ENCODE peak calls at places on chromosomes 7 and 10, in nine cellular contexts. One of them, this sample, is unnamed.

GRCh38 chr10:133224076-133224475 is 5.9 kb upstream of the UTF1 start:
- DNase-seq in prostate gland: no peak
- DNase-seq in AG04449: no peak
- DNase-seq in NB4: no peak
- DNase-seq in tibial artery: no peak
- DNase-seq in AG04450: no peak
- DNase-seq in WTC11: no peak
- DNase-seq in AG09319: no peak
- DNase-seq in brain microvascular endothelial cell: no peak
- DNase-seq in this sample: no peak

GRCh38 chr10:43322769-43323168 is 48.7 kb upstream of the FXYD4 start:
- DNase-seq in AG04450: no peak
- DNase-seq in tibial artery: peak
- DNase-seq in AG04449: no peak
- DNase-seq in AG09319: peak
- DNase-seq in prostate gland: peak
- DNase-seq in WTC11: peak
- DNase-seq in NB4: no peak
- DNase-seq in brain microvascular endothelial cell: peak
- DNase-seq in this sample: peak

GRCh38 chr7:144531181-144531580 is 127.7 kb upstream of the NOBOX start:
- DNase-seq in brain microvascular endothelial cell: no peak
- DNase-seq in WTC11: no peak
- DNase-seq in AG04450: no peak
- DNase-seq in AG09319: no peak
- DNase-seq in NB4: no peak
- DNase-seq in AG04449: no peak
- DNase-seq in prostate gland: no peak
- DNase-seq in tibial artery: no peak
- DNase-seq in this sample: no peak

GRCh38 chr10:132691711-132692153 is 94.2 kb downstream of the NKX6-2 start:
- DNase-seq in AG04449: no peak
- DNase-seq in tibial artery: peak
- DNase-seq in brain microvascular endothelial cell: no peak
- DNase-seq in prostate gland: no peak
- DNase-seq in AG04450: no peak
- DNase-seq in WTC11: peak
- DNase-seq in NB4: no peak
- DNase-seq in AG09319: no peak
- DNase-seq in this sample: no peak

GRCh38 chr10:119957451-119957850 is 64.9 kb downstream of the SEC23IP start:
- DNase-seq in AG04450: no peak
- DNase-seq in NB4: no peak
- DNase-seq in AG04449: no peak
- DNase-seq in tibial artery: no peak
- DNase-seq in WTC11: no peak
- DNase-seq in brain microvascular endothelial cell: no peak
- DNase-seq in prostate gland: no peak
- DNase-seq in AG09319: no peak
- DNase-seq in this sample: no peak

GRCh38 chr10:86377797-86378146 is 11.2 kb upstream of the GRID1 start:
- DNase-seq in NB4: no peak
- DNase-seq in WTC11: no peak
- DNase-seq in AG09319: no peak
- DNase-seq in tibial artery: no peak
- DNase-seq in AG04450: no peak
- DNase-seq in AG04449: no peak
- DNase-seq in prostate gland: no peak
- DNase-seq in brain microvascular endothelial cell: no peak
- DNase-seq in this sample: peak

GRCh38 chr10:307659-308058 is 172.4 kb downstream of the ZMYND11 start:
- DNase-seq in NB4: no peak
- DNase-seq in tibial artery: no peak
- DNase-seq in AG04449: no peak
- DNase-seq in prostate gland: no peak
- DNase-seq in WTC11: no peak
- DNase-seq in AG09319: no peak
- DNase-seq in brain microvascular endothelial cell: no peak
- DNase-seq in AG04450: no peak
- DNase-seq in this sample: no peak

GRCh38 chr10:122487231-122487765 is 25.9 kb downstream of the HTRA1 start:
- DNase-seq in brain microvascular endothelial cell: no peak
- DNase-seq in tibial artery: no peak
- DNase-seq in NB4: no peak
- DNase-seq in AG04450: no peak
- DNase-seq in prostate gland: peak
- DNase-seq in AG04449: no peak
- DNase-seq in AG09319: peak
- DNase-seq in WTC11: no peak
- DNase-seq in this sample: no peak

GRCh38 chr10:91220954-91221696 is 662 bp downstream of the PCGF5 start:
- DNase-seq in AG09319: no peak
- DNase-seq in WTC11: peak
- DNase-seq in prostate gland: peak
- DNase-seq in brain microvascular endothelial cell: no peak
- DNase-seq in AG04449: no peak
- DNase-seq in NB4: peak
- DNase-seq in tibial artery: no peak
- DNase-seq in AG04450: no peak
- DNase-seq in this sample: no peak

GRCh38 chr7:131076032-131076431 is 251.6 kb upstream of the MKLN1 start:
- DNase-seq in NB4: no peak
- DNase-seq in WTC11: no peak
- DNase-seq in AG09319: no peak
- DNase-seq in AG04450: peak
- DNase-seq in brain microvascular endothelial cell: peak
- DNase-seq in tibial artery: no peak
- DNase-seq in AG04449: peak
- DNase-seq in prostate gland: no peak
- DNase-seq in this sample: no peak

GRCh38 chr10:27701971-27702537 is 43.6 kb downstream of the MKX start:
- DNase-seq in WTC11: no peak
- DNase-seq in tibial artery: no peak
- DNase-seq in NB4: no peak
- DNase-seq in brain microvascular endothelial cell: no peak
- DNase-seq in AG04449: no peak
- DNase-seq in AG09319: no peak
- DNase-seq in prostate gland: no peak
- DNase-seq in AG04450: no peak
- DNase-seq in this sample: no peak

GRCh38 chr7:151008511-151009323 is 15.6 kb downstream of the ATG9B start:
- DNase-seq in prostate gland: no peak
- DNase-seq in WTC11: peak
- DNase-seq in AG09319: no peak
- DNase-seq in AG04450: no peak
- DNase-seq in AG04449: no peak
- DNase-seq in brain microvascular endothelial cell: no peak
- DNase-seq in NB4: peak
- DNase-seq in tibial artery: no peak
- DNase-seq in this sample: peak

GRCh38 chr7:43878867-43879266 is 9.6 kb upstream of the MRPS24 start:
- DNase-seq in brain microvascular endothelial cell: peak
- DNase-seq in tibial artery: no peak
- DNase-seq in NB4: no peak
- DNase-seq in AG04449: no peak
- DNase-seq in WTC11: no peak
- DNase-seq in prostate gland: no peak
- DNase-seq in AG04450: no peak
- DNase-seq in AG09319: no peak
- DNase-seq in this sample: no peak

GRCh38 chr7:30251708-30252329 is 32.6 kb upstream of the ZNRF2 start:
- DNase-seq in NB4: peak
- DNase-seq in brain microvascular endothelial cell: no peak
- DNase-seq in AG04450: no peak
- DNase-seq in WTC11: no peak
- DNase-seq in AG04449: no peak
- DNase-seq in prostate gland: no peak
- DNase-seq in tibial artery: no peak
- DNase-seq in AG09319: no peak
- DNase-seq in this sample: peak

GRCh38 chr7:5435291-5436002 is 11.8 kb upstream of the TNRC18 start:
- DNase-seq in tibial artery: no peak
- DNase-seq in brain microvascular endothelial cell: no peak
- DNase-seq in AG04450: no peak
- DNase-seq in AG04449: no peak
- DNase-seq in AG09319: no peak
- DNase-seq in prostate gland: no peak
- DNase-seq in WTC11: no peak
- DNase-seq in NB4: no peak
- DNase-seq in this sample: no peak

GRCh38 chr7:22355620-22356009 is 1.3 kb downstream of the RAPGEF5 start:
- DNase-seq in NB4: no peak
- DNase-seq in brain microvascular endothelial cell: no peak
- DNase-seq in AG04450: no peak
- DNase-seq in WTC11: no peak
- DNase-seq in AG04449: no peak
- DNase-seq in AG09319: no peak
- DNase-seq in prostate gland: no peak
- DNase-seq in tibial artery: no peak
- DNase-seq in this sample: no peak
- TF ChIP-seq CTCF in NB4: no peak
- TF ChIP-seq CTCF in brain microvascular endothelial cell: no peak
- TF ChIP-seq CTCF in AG04450: no peak
- TF ChIP-seq CTCF in WTC11: no peak
- TF ChIP-seq CTCF in AG04449: no peak
- TF ChIP-seq CTCF in AG09319: no peak
- TF ChIP-seq CTCF in prostate gland: no peak
- TF ChIP-seq CTCF in tibial artery: no peak
- TF ChIP-seq CTCF in this sample: no peak

GRCh38 chr10:30048768-30049507 is 10.4 kb downstream of the JCAD start:
- DNase-seq in brain microvascular endothelial cell: no peak
- DNase-seq in AG04449: no peak
- DNase-seq in tibial artery: no peak
- DNase-seq in AG04450: no peak
- DNase-seq in AG09319: no peak
- DNase-seq in prostate gland: no peak
- DNase-seq in NB4: no peak
- DNase-seq in WTC11: no peak
- DNase-seq in this sample: no peak

GRCh38 chr10:30047924-30048531 is 11.4 kb downstream of the JCAD start:
- DNase-seq in brain microvascular endothelial cell: no peak
- DNase-seq in WTC11: no peak
- DNase-seq in AG09319: no peak
- DNase-seq in prostate gland: no peak
- DNase-seq in NB4: no peak
- DNase-seq in AG04450: no peak
- DNase-seq in AG04449: no peak
- DNase-seq in tibial artery: no peak
- DNase-seq in this sample: no peak

GRCh38 chr10:30045961-30046360 is 13.4 kb downstream of the JCAD start:
- DNase-seq in NB4: no peak
- DNase-seq in brain microvascular endothelial cell: no peak
- DNase-seq in AG04450: no peak
- DNase-seq in AG04449: no peak
- DNase-seq in AG09319: no peak
- DNase-seq in WTC11: no peak
- DNase-seq in prostate gland: no peak
- DNase-seq in tibial artery: no peak
- DNase-seq in this sample: no peak

GRCh38 chr10:30046476-30046875 is 12.9 kb downstream of the JCAD start:
- DNase-seq in AG04450: no peak
- DNase-seq in NB4: no peak
- DNase-seq in tibial artery: no peak
- DNase-seq in AG09319: no peak
- DNase-seq in WTC11: no peak
- DNase-seq in prostate gland: no peak
- DNase-seq in AG04449: no peak
- DNase-seq in brain microvascular endothelial cell: no peak
- DNase-seq in this sample: no peak

GRCh38 chr10:30047430-30047829 is 12.0 kb downstream of the JCAD start:
- DNase-seq in WTC11: no peak
- DNase-seq in AG09319: no peak
- DNase-seq in prostate gland: no peak
- DNase-seq in AG04450: no peak
- DNase-seq in tibial artery: no peak
- DNase-seq in NB4: no peak
- DNase-seq in brain microvascular endothelial cell: no peak
- DNase-seq in AG04449: no peak
- DNase-seq in this sample: no peak
- TF ChIP-seq CTCF in WTC11: no peak
- TF ChIP-seq CTCF in AG09319: no peak
- TF ChIP-seq CTCF in prostate gland: no peak
- TF ChIP-seq CTCF in AG04450: no peak
- TF ChIP-seq CTCF in tibial artery: no peak
- TF ChIP-seq CTCF in NB4: no peak
- TF ChIP-seq CTCF in brain microvascular endothelial cell: no peak
- TF ChIP-seq CTCF in AG04449: no peak
- TF ChIP-seq CTCF in this sample: no peak

DNA sequence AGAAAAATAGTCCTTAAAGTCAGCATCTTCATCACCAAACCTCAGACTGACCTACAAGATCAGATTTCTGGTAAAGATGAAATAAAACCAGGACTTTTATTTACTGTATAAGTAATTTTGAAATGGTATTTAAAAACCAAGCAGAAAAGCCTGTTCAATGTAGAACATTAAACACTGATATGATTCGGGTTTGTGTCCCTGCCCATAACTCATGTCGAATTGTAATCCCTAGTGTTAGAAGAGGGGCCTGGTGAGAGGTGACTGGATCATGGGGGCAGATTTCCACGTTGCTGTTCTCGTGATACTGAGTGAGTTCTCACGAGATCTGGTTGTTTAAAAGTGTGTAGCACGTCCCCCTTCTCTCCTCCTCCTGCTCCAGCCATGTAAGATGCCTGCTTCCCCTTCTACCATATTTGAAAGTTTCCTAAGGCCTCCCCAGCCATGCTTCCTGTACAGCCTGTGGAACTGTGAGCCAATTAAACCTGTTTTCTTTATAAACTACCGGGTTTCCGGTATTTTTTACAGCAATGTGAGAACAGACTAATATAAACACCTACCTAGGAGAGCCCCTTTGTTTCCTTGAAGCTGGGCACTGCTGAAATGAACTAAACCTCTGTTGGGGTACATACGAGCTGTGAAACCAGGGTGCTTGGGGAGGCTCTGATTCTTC is 120.1 kb downstream of the KMT2E start:
- DNase-seq in brain microvascular endothelial cell: no peak
- DNase-seq in prostate gland: no peak
- DNase-seq in AG04449: no peak
- DNase-seq in AG04450: no peak
- DNase-seq in tibial artery: no peak
- DNase-seq in WTC11: no peak
- DNase-seq in AG09319: no peak
- DNase-seq in NB4: no peak
- DNase-seq in this sample: no peak
- TF ChIP-seq CTCF in brain microvascular endothelial cell: no peak
- TF ChIP-seq CTCF in prostate gland: no peak
- TF ChIP-seq CTCF in AG04449: no peak
- TF ChIP-seq CTCF in AG04450: no peak
- TF ChIP-seq CTCF in tibial artery: no peak
- TF ChIP-seq CTCF in WTC11: no peak
- TF ChIP-seq CTCF in AG09319: no peak
- TF ChIP-seq CTCF in NB4: no peak
- TF ChIP-seq CTCF in this sample: no peak

DNA sequence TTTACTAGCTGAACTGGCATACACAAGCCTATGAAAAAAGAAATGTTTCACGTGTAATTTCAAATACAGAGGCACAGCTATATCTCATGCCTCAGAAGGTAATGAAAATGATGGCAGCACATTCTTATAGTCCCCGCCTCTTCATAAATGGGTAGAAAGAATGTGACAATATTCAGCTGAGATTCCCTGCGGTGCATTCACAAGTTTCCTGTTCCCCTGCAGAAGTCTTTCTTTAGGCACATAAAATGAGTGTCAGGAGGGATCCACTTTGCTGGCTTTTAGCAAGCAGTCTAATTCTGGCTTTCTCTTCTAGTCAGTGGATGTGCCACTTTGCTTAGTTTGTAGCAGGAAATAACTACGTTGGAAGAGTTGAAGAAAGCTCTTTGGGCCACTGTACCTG is 56.1 kb downstream of the DGKB start:
- DNase-seq in brain microvascular endothelial cell: no peak
- DNase-seq in AG04450: no peak
- DNase-seq in NB4: no peak
- DNase-seq in AG09319: no peak
- DNase-seq in AG04449: no peak
- DNase-seq in WTC11: no peak
- DNase-seq in prostate gland: no peak
- DNase-seq in tibial artery: no peak
- DNase-seq in this sample: no peak
- TF ChIP-seq CTCF in brain microvascular endothelial cell: no peak
- TF ChIP-seq CTCF in AG04450: no peak
- TF ChIP-seq CTCF in NB4: no peak
- TF ChIP-seq CTCF in AG09319: no peak
- TF ChIP-seq CTCF in AG04449: no peak
- TF ChIP-seq CTCF in WTC11: no peak
- TF ChIP-seq CTCF in prostate gland: no peak
- TF ChIP-seq CTCF in tibial artery: no peak
- TF ChIP-seq CTCF in this sample: no peak